ENCODE peak calls at places on chromosomes 6 and 20, in eight cellular contexts. One of them, this sample, is unnamed.

GRCh38 chr20:6767166-6767535 is 335 bp upstream of the BMP2 start:
- DNase-seq in CD8-positive, alpha-beta T cell: no peak
- DNase-seq in left lung: no peak
- DNase-seq in suprapubic skin: no peak
- DNase-seq in A673: no peak
- DNase-seq in neural progenitor cell: no peak
- DNase-seq in tibial artery: no peak
- DNase-seq in spleen: no peak
- DNase-seq in this sample: no peak

GRCh38 chr6:83462524-83462923 is 31.7 kb upstream of the ME1 start:
- DNase-seq in CD8-positive, alpha-beta T cell: no peak
- DNase-seq in left lung: no peak
- DNase-seq in suprapubic skin: no peak
- DNase-seq in A673: no peak
- DNase-seq in neural progenitor cell: peak; percentile 4
- DNase-seq in tibial artery: no peak
- DNase-seq in spleen: no peak
- DNase-seq in this sample: no peak

GRCh38 chr6:119079288-119079809 is 885 bp upstream of the FAM184A start:
- DNase-seq in CD8-positive, alpha-beta T cell: no peak
- DNase-seq in left lung: no peak
- DNase-seq in suprapubic skin: no peak
- DNase-seq in A673: peak; percentile 26
- DNase-seq in neural progenitor cell: no peak
- DNase-seq in tibial artery: peak; percentile 31
- DNase-seq in spleen: no peak
- DNase-seq in this sample: no peak

GRCh38 chr6:153960741-153961140 is 78.3 kb upstream of the OPRM1 start:
- DNase-seq in CD8-positive, alpha-beta T cell: no peak
- DNase-seq in left lung: no peak
- DNase-seq in suprapubic skin: no peak
- DNase-seq in A673: no peak
- DNase-seq in neural progenitor cell: no peak
- DNase-seq in tibial artery: no peak
- DNase-seq in spleen: no peak
- DNase-seq in this sample: no peak

GRCh38 chr6:15914553-15914952 is 214.3 kb upstream of the MYLIP start:
- DNase-seq in CD8-positive, alpha-beta T cell: no peak
- DNase-seq in left lung: no peak
- DNase-seq in suprapubic skin: no peak
- DNase-seq in A673: no peak
- DNase-seq in neural progenitor cell: no peak
- DNase-seq in tibial artery: no peak
- DNase-seq in spleen: no peak
- DNase-seq in this sample: no peak

GRCh38 chr6:44309092-44309491 is 4.1 kb downstream of the AARS2 start:
- DNase-seq in CD8-positive, alpha-beta T cell: no peak
- DNase-seq in left lung: no peak
- DNase-seq in suprapubic skin: no peak
- DNase-seq in A673: no peak
- DNase-seq in neural progenitor cell: no peak
- DNase-seq in tibial artery: no peak
- DNase-seq in spleen: no peak
- DNase-seq in this sample: no peak

GRCh38 chr6:77292564-77293546 is 170.4 kb downstream of the HTR1B start:
- DNase-seq in CD8-positive, alpha-beta T cell: no peak
- DNase-seq in left lung: no peak
- DNase-seq in suprapubic skin: no peak
- DNase-seq in A673: no peak
- DNase-seq in neural progenitor cell: no peak
- DNase-seq in tibial artery: no peak
- DNase-seq in spleen: no peak
- DNase-seq in this sample: no peak

GRCh38 chr20:53141651-53142050 is 169.5 kb downstream of the TSHZ2 start:
- DNase-seq in CD8-positive, alpha-beta T cell: no peak
- DNase-seq in left lung: no peak
- DNase-seq in suprapubic skin: no peak
- DNase-seq in A673: no peak
- DNase-seq in neural progenitor cell: no peak
- DNase-seq in tibial artery: no peak
- DNase-seq in spleen: no peak
- DNase-seq in this sample: no peak

GRCh38 chr6:135789375-135789774 is 62.1 kb upstream of the PDE7B start:
- DNase-seq in CD8-positive, alpha-beta T cell: no peak
- DNase-seq in left lung: no peak
- DNase-seq in suprapubic skin: no peak
- DNase-seq in A673: no peak
- DNase-seq in neural progenitor cell: no peak
- DNase-seq in tibial artery: no peak
- DNase-seq in spleen: no peak
- DNase-seq in this sample: no peak

GRCh38 chr6:130223508-130223907 is 757 bp upstream of the SAMD3 start:
- DNase-seq in CD8-positive, alpha-beta T cell: peak; percentile 55
- DNase-seq in left lung: no peak
- DNase-seq in suprapubic skin: no peak
- DNase-seq in A673: no peak
- DNase-seq in neural progenitor cell: no peak
- DNase-seq in tibial artery: no peak
- DNase-seq in spleen: peak; percentile 79
- DNase-seq in this sample: no peak

GRCh38 chr6:167475947-167476346 is 151.1 kb downstream of the TTLL2 start:
- DNase-seq in CD8-positive, alpha-beta T cell: no peak
- DNase-seq in left lung: no peak
- DNase-seq in suprapubic skin: peak; percentile 11
- DNase-seq in A673: no peak
- DNase-seq in neural progenitor cell: peak; percentile 32
- DNase-seq in tibial artery: no peak
- DNase-seq in spleen: no peak
- DNase-seq in this sample: no peak

GRCh38 chr6:28488916-28489365 is 26.7 kb downstream of the GPX6 start:
- DNase-seq in CD8-positive, alpha-beta T cell: no peak
- DNase-seq in left lung: no peak
- DNase-seq in suprapubic skin: no peak
- DNase-seq in A673: peak; percentile 89
- DNase-seq in neural progenitor cell: peak; percentile 70
- DNase-seq in tibial artery: no peak
- DNase-seq in spleen: no peak
- DNase-seq in this sample: no peak

GRCh38 chr6:42462474-42462972 is 10.8 kb upstream of the TRERF1 start:
- DNase-seq in CD8-positive, alpha-beta T cell: no peak
- DNase-seq in left lung: no peak
- DNase-seq in suprapubic skin: no peak
- DNase-seq in A673: no peak
- DNase-seq in neural progenitor cell: no peak
- DNase-seq in tibial artery: no peak
- DNase-seq in spleen: no peak
- DNase-seq in this sample: no peak

GRCh38 chr6:42460892-42461291 is 9.2 kb upstream of the TRERF1 start:
- DNase-seq in CD8-positive, alpha-beta T cell: no peak
- DNase-seq in left lung: no peak
- DNase-seq in suprapubic skin: no peak
- DNase-seq in A673: no peak
- DNase-seq in neural progenitor cell: no peak
- DNase-seq in tibial artery: no peak
- DNase-seq in spleen: no peak
- DNase-seq in this sample: no peak

GRCh38 chr6:42454428-42454791 is 2.7 kb upstream of the TRERF1 start:
- DNase-seq in CD8-positive, alpha-beta T cell: no peak
- DNase-seq in left lung: peak; percentile 80
- DNase-seq in suprapubic skin: peak; percentile 67
- DNase-seq in A673: no peak
- DNase-seq in neural progenitor cell: peak; percentile 70
- DNase-seq in tibial artery: no peak
- DNase-seq in spleen: no peak
- DNase-seq in this sample: no peak

GRCh38 chr6:42459888-42460287 is 8.2 kb upstream of the TRERF1 start:
- DNase-seq in CD8-positive, alpha-beta T cell: no peak
- DNase-seq in left lung: no peak
- DNase-seq in suprapubic skin: no peak
- DNase-seq in A673: no peak
- DNase-seq in neural progenitor cell: no peak
- DNase-seq in tibial artery: no peak
- DNase-seq in spleen: no peak
- DNase-seq in this sample: no peak
- TF ChIP-seq CTCF in CD8-positive, alpha-beta T cell: no peak
- TF ChIP-seq CTCF in left lung: no peak
- TF ChIP-seq CTCF in suprapubic skin: no peak
- TF ChIP-seq CTCF in A673: no peak
- TF ChIP-seq CTCF in neural progenitor cell: no peak
- TF ChIP-seq CTCF in tibial artery: no peak
- TF ChIP-seq CTCF in spleen: no peak
- TF ChIP-seq CTCF in this sample: no peak

DNA sequence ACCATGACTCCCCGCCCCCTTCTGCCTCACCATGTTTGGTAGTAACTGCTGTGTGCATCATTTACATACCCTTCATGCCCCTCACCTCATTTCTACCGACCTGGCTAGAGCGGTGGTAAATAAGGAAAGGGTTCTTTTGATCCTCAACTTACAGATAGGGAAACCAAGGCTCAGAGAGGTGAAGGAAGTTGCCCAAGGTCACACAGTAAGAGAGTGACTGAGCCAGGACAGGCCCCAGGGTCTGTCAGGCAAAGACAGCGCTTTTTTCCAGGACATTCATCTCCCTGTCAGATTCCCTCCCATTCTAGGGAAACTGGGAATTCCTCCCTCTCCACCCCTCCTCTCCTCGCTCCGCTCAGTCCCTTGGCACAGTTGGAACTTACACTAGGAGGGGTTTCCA is 1.9 kb downstream of the VSTM2L start:
- DNase-seq in CD8-positive, alpha-beta T cell: no peak
- DNase-seq in left lung: no peak
- DNase-seq in suprapubic skin: no peak
- DNase-seq in A673: no peak
- DNase-seq in neural progenitor cell: no peak
- DNase-seq in tibial artery: no peak
- DNase-seq in spleen: no peak
- DNase-seq in this sample: no peak
- H3K27me3 ChIP-seq in CD8-positive, alpha-beta T cell: peaks cover 14% of the 10 kb centered on the region
- H3K27me3 ChIP-seq in left lung: peaks cover 94% of the 10 kb centered on the region
- H3K27me3 ChIP-seq in suprapubic skin: peaks cover 79% of the 10 kb centered on the region
- H3K27me3 ChIP-seq in A673: no peaks in the 10 kb centered on the region
- H3K27me3 ChIP-seq in neural progenitor cell: peaks cover 31% of the 10 kb centered on the region
- H3K27me3 ChIP-seq in tibial artery: peaks cover 99% of the 10 kb centered on the region
- H3K27me3 ChIP-seq in spleen: peaks cover 38% of the 10 kb centered on the region
- H3K27me3 ChIP-seq in this sample: peaks cover 35% of the 10 kb centered on the region

GRCh38 chr20:10665791-10666190 is 8.0 kb downstream of the JAG1 start:
- DNase-seq in CD8-positive, alpha-beta T cell: no peak
- DNase-seq in left lung: no peak
- DNase-seq in suprapubic skin: no peak
- DNase-seq in A673: no peak
- DNase-seq in neural progenitor cell: peak; percentile 61
- DNase-seq in tibial artery: peak; percentile 52
- DNase-seq in spleen: no peak
- DNase-seq in this sample: no peak

GRCh38 chr20:10667077-10667401 is 6.8 kb downstream of the JAG1 start:
- DNase-seq in CD8-positive, alpha-beta T cell: no peak
- DNase-seq in left lung: peak; percentile 82
- DNase-seq in suprapubic skin: no peak
- DNase-seq in A673: peak; percentile 79
- DNase-seq in neural progenitor cell: peak; percentile 71
- DNase-seq in tibial artery: peak; percentile 67
- DNase-seq in spleen: peak; percentile 82
- DNase-seq in this sample: no peak

GRCh38 chr20:10667560-10668167 is 6.1 kb downstream of the JAG1 start:
- DNase-seq in CD8-positive, alpha-beta T cell: no peak
- DNase-seq in left lung: no peak
- DNase-seq in suprapubic skin: no peak
- DNase-seq in A673: no peak
- DNase-seq in neural progenitor cell: peak; percentile 81
- DNase-seq in tibial artery: no peak
- DNase-seq in spleen: no peak
- DNase-seq in this sample: no peak

GRCh38 chr20:10665027-10665561 is 8.7 kb downstream of the JAG1 start:
- DNase-seq in CD8-positive, alpha-beta T cell: no peak
- DNase-seq in left lung: no peak
- DNase-seq in suprapubic skin: no peak
- DNase-seq in A673: no peak
- DNase-seq in neural progenitor cell: no peak
- DNase-seq in tibial artery: no peak
- DNase-seq in spleen: no peak
- DNase-seq in this sample: no peak

DNA sequence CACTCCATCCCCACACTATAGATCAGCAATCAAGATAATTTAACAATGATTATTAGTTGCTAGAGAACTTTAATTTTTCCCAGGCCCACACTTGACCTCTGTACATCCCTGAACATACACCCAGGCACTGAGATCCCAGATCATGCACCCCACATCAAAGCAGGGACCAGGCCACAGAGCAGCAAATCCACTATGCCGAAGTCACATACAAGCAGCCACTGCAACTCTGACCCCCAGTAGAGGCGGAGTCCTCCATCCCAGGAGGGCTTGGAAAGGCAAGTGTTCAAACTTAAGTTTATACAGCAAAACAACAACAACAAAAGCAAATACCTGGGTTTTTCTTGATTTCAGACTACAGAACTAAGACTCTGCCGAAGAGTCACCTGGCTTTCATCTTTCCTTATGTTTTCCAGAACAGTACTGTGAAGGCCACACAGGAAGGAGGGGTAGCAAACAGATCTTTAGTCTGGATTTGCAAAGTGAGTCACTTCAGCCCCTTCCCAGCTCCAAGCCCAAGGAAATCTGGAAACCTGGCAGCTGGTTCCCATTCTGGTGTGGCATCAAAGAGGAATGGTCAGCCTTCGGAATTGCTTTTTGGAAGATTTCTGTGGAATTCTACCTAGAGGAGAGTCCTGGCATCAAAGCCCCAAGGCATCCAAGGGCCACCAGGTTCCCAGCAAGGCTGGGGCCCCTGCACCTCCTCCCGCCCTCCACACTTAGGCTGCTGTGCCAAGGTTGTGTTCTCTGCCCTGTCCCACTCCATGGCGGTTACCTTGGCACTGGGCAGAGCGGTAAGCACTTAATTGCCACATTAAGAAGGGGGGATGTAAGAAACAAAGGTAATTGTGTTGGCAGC is 7.3 kb downstream of the JAG1 start:
- DNase-seq in CD8-positive, alpha-beta T cell: no peak
- DNase-seq in left lung: no peak
- DNase-seq in suprapubic skin: no peak
- DNase-seq in A673: no peak
- DNase-seq in neural progenitor cell: no peak
- DNase-seq in tibial artery: no peak
- DNase-seq in spleen: no peak
- DNase-seq in this sample: no peak
- H3K4me1 ChIP-seq in CD8-positive, alpha-beta T cell: no peaks in the 10 kb centered on the region
- H3K4me1 ChIP-seq in left lung: peaks cover 19% of the 10 kb centered on the region
- H3K4me1 ChIP-seq in suprapubic skin: peaks cover 92% of the 10 kb centered on the region
- H3K4me1 ChIP-seq in A673: peaks cover 75% of the 10 kb centered on the region
- H3K4me1 ChIP-seq in neural progenitor cell: peaks cover 83% of the 10 kb centered on the region
- H3K4me1 ChIP-seq in tibial artery: peaks cover 84% of the 10 kb centered on the region
- H3K4me1 ChIP-seq in spleen: peaks cover 23% of the 10 kb centered on the region
- H3K4me1 ChIP-seq in this sample: peaks cover 49% of the 10 kb centered on the region

DNA sequence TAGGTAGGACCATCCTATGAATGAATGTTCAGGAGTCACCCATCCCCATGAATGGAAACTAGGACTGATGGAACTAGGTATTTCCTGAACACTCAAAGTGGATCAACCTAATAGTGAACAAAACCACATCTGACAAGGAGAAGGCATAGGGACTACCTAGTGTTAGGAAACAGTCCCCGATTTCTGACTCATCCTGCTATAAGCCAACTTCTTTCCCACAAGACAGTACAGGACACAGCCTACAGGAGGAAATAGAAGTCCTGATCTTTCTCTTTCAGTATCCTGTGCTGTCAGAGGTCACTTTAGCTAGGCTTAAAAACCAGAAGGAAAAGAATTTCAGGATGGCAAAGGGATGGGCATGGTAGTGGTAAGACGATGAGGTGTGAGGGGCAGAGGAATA is 19.5 kb upstream of the GMDS start:
- DNase-seq in CD8-positive, alpha-beta T cell: no peak
- DNase-seq in left lung: no peak
- DNase-seq in suprapubic skin: no peak
- DNase-seq in A673: no peak
- DNase-seq in neural progenitor cell: no peak
- DNase-seq in tibial artery: no peak
- DNase-seq in spleen: no peak
- DNase-seq in this sample: no peak
- TF ChIP-seq CTCF in CD8-positive, alpha-beta T cell: no peak
- TF ChIP-seq CTCF in left lung: no peak
- TF ChIP-seq CTCF in suprapubic skin: no peak
- TF ChIP-seq CTCF in A673: no peak
- TF ChIP-seq CTCF in neural progenitor cell: no peak
- TF ChIP-seq CTCF in tibial artery: no peak
- TF ChIP-seq CTCF in spleen: no peak
- TF ChIP-seq CTCF in this sample: no peak